ENCODE peak calls at places on chromosomes 13 and 19, in nine cellular contexts. B, F, M, D, P, A, Q, H and R are unnamed samples.

GRCh38 chr13:97192166-97192565 is 30.0 kb upstream of the MBNL2 start:
- DNase-seq in B (no peak), F (no peak), M (no peak), D (no peak), P (no peak), A (no peak), Q (no peak), H (no peak), R (no peak)

GRCh38 chr19:377801-378581 is 31.0 kb downstream of the C2CD4C start:
- DNase-seq in B (no peak), F (no peak), M (no peak), D (no peak), P (no peak), A (no peak), Q (no peak), H (no peak), R (no peak)

GRCh38 chr13:96141032-96141431 is 51.1 kb downstream of the HS6ST3 start:
- DNase-seq in B (no peak), F (peak), M (peak), D (no peak), P (no peak), A (no peak), Q (no peak), H (peak), R (no peak)

GRCh38 chr13:86933676-86934075 is 737.5 kb upstream of the SLITRK5 start:
- DNase-seq in B (no peak), F (no peak), M (no peak), D (no peak), P (no peak), A (no peak), Q (no peak), H (no peak), R (no peak)

GRCh38 chr13:85367887-85368286 is 431.3 kb downstream of the SLITRK6 start:
- DNase-seq in B (no peak), F (peak), M (peak), D (no peak), P (no peak), A (no peak), Q (no peak), H (peak), R (no peak)

GRCh38 chr13:67225252-67226159 is 4.6 kb downstream of the PCDH9 start:
- DNase-seq in B (no peak), F (no peak), M (no peak), D (no peak), P (no peak), A (no peak), Q (no peak), H (no peak), R (no peak)

GRCh38 chr13:21326155-21327030 is 132.7 kb downstream of the ZDHHC20 start:
- DNase-seq in B (no peak), F (peak), M (peak), D (no peak), P (no peak), A (peak), Q (no peak), H (peak), R (peak)

GRCh38 chr13:42405665-42406390 is 133.9 kb downstream of the AKAP11 start:
- DNase-seq in B (no peak), F (peak), M (peak), D (no peak), P (no peak), A (no peak), Q (no peak), H (peak), R (peak)

GRCh38 chr13:33870046-33870668 is 52.2 kb downstream of the RFC3 start:
- DNase-seq in B (no peak), F (no peak), M (no peak), D (no peak), P (no peak), A (no peak), Q (no peak), H (no peak), R (no peak)

GRCh38 chr13:91346848-91347211 is 657 bp upstream of the MIR17HG start:
- DNase-seq in B (no peak), F (peak), M (peak), D (no peak), P (no peak), A (no peak), Q (peak), H (no peak), R (no peak)

GRCh38 chr19:47274071-47274890 is at the start of gene INAFM1:
- DNase-seq in B (peak), F (peak), M (peak), D (peak), P (peak), A (peak), Q (peak), H (peak), R (peak)

GRCh38 chr13:32846020-32846451 is 170.2 kb upstream of the KL start:
- DNase-seq in B (no peak), F (no peak), M (no peak), D (no peak), P (no peak), A (no peak), Q (no peak), H (no peak), R (no peak)

GRCh38 chr19:4979211-4979807 is 10.4 kb downstream of the KDM4B start:
- DNase-seq in B (no peak), F (no peak), M (no peak), D (no peak), P (no peak), A (no peak), Q (no peak), H (no peak), R (no peak)

GRCh38 chr19:7926021-7926726 is at the start of gene CTXN1:
- DNase-seq in B (peak), F (peak), M (peak), D (no peak), P (peak), A (peak), Q (peak), H (no peak), R (peak)

GRCh38 chr19:10922638-10923014 is 5.8 kb downstream of the YIPF2 start:
- DNase-seq in B (no peak), F (no peak), M (no peak), D (no peak), P (no peak), A (no peak), Q (no peak), H (no peak), R (no peak)

GRCh38 chr19:39409207-39409885 is 2.7 kb downstream of the ZFP36 start:
- DNase-seq in B (peak), F (peak), M (no peak), D (peak), P (peak), A (peak), Q (peak), H (peak), R (peak)

GRCh38 chr19:1451916-1452801 is 2.2 kb downstream of the APC2 start:
- DNase-seq in B (no peak), F (no peak), M (no peak), D (no peak), P (no peak), A (no peak), Q (no peak), H (no peak), R (no peak)

GRCh38 chr13:91714726-91715334 is 316.4 kb downstream of the GPC5 start:
- DNase-seq in B (no peak), F (no peak), M (no peak), D (no peak), P (no peak), A (no peak), Q (no peak), H (no peak), R (no peak)

GRCh38 chr19:51799311-51799997 is 4.5 kb downstream of the FPR3 start:
- DNase-seq in B (peak), F (peak), M (peak), D (peak), P (peak), A (peak), Q (no peak), H (peak), R (peak)

GRCh38 chr19:35357867-35358573 is at the start of gene FFAR3:
- DNase-seq in B (peak), F (peak), M (peak), D (no peak), P (no peak), A (peak), Q (no peak), H (peak), R (no peak)

GRCh38 chr13:95571941-95572340 is 19.4 kb downstream of the CLDN10 start:
- DNase-seq in B (no peak), F (no peak), M (no peak), D (no peak), P (no peak), A (no peak), Q (no peak), H (no peak), R (no peak)

GRCh38 chr19:51735759-51736449 is 12.1 kb upstream of the HAS1 start:
- DNase-seq in B (peak), F (peak), M (peak), D (peak), P (peak), A (peak), Q (no peak), H (peak), R (no peak)

GRCh38 chr19:30073152-30074000 is 131.3 kb downstream of the URI1 start:
- DNase-seq in B (no peak), F (no peak), M (no peak), D (no peak), P (no peak), A (no peak), Q (no peak), H (no peak), R (no peak)

GRCh38 chr19:45161715-45162463 is 1.1 kb upstream of the NKPD1 start:
- DNase-seq in B (no peak), F (peak), M (peak), D (no peak), P (no peak), A (peak), Q (peak), H (peak), R (no peak)

GRCh38 chr19:47106819-47107200 is 6.8 kb downstream of the ZC3H4 start:
- DNase-seq in B (no peak), F (peak), M (peak), D (no peak), P (no peak), A (no peak), Q (no peak), H (peak), R (no peak)

GRCh38 chr13:20136781-20137703 is 23.8 kb downstream of the GJA3 start:
- DNase-seq in B (no peak), F (peak), M (no peak), D (no peak), P (no peak), A (peak), Q (peak), H (no peak), R (no peak)

GRCh38 chr19:42474743-42475142 is 32.0 kb upstream of the CXCL17 start:
- DNase-seq in B (no peak), F (no peak), M (no peak), D (no peak), P (no peak), A (no peak), Q (no peak), H (no peak), R (no peak)

GRCh38 chr13:92661406-92661805 is 565.2 kb upstream of the GPC6 start:
- DNase-seq in B (no peak), F (no peak), M (no peak), D (no peak), P (no peak), A (no peak), Q (no peak), H (no peak), R (no peak)

GRCh38 chr13:36915106-36915505 is 4.9 kb downstream of the SMAD9 start:
- DNase-seq in B (no peak), F (no peak), M (no peak), D (no peak), P (no peak), A (no peak), Q (no peak), H (no peak), R (no peak)

GRCh38 chr13:111554539-111555267 is 234.3 kb downstream of the TEX29 start:
- DNase-seq in B (no peak), F (no peak), M (no peak), D (no peak), P (no peak), A (no peak), Q (no peak), H (no peak), R (no peak)

GRCh38 chr13:87810920-87811344 is 139.8 kb downstream of the SLITRK5 start:
- DNase-seq in B (no peak), F (no peak), M (no peak), D (no peak), P (no peak), A (no peak), Q (no peak), H (no peak), R (no peak)

GRCh38 chr13:104837756-104838155 is 1697.7 kb downstream of the EFNB2 start:
- DNase-seq in B (no peak), F (peak), M (no peak), D (no peak), P (no peak), A (no peak), Q (no peak), H (no peak), R (no peak)

GRCh38 chr19:36215276-36216171 is 618 bp downstream of the ZNF146 start:
- DNase-seq in B (no peak), F (peak), M (peak), D (no peak), P (no peak), A (no peak), Q (no peak), H (peak), R (no peak)

GRCh38 chr13:113835461-113836274 is 28.2 kb downstream of the GAS6 start:
- DNase-seq in B (peak), F (peak), M (peak), D (no peak), P (no peak), A (no peak), Q (no peak), H (peak), R (no peak)

GRCh38 chr13:97339019-97339988 is 94.7 kb upstream of the RAP2A start:
- DNase-seq in B (peak), F (peak), M (peak), D (peak), P (no peak), A (peak), Q (no peak), H (peak), R (no peak)

GRCh38 chr19:7792286-7792685 is 29.2 kb downstream of the CLEC4M start:
- DNase-seq in B (no peak), F (peak), M (peak), D (no peak), P (no peak), A (no peak), Q (no peak), H (peak), R (no peak)

GRCh38 chr13:29496241-29496712 is 99.2 kb downstream of the SLC7A1 start:
- DNase-seq in B (peak), F (no peak), M (peak), D (no peak), P (no peak), A (peak), Q (no peak), H (no peak), R (peak)

DNA sequence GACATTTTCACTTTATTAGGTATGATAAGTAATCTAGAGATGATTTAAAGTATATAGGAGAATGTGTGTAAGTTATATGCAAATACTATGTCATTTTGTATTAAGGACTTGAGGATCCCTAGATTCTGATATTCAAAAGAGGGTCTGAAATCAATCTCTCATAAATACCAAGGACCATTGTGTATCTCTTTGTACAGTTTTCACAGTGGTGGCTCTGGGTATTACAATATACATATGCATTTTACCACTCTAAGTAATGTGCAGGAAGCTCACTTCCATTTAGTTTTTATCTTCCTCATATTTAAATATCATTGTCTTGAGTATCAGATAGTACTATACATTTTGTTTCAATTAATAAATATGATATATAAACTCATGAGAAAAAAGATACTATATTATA is 862.6 kb upstream of the PCDH20 start:
- DNase-seq in B (no peak), F (peak), M (no peak), D (no peak), P (no peak), A (no peak), Q (no peak), H (no peak), R (no peak)
- TF ChIP-seq CTCF in B (no peak), F (no peak), M (no peak), D (no peak), P (no peak), A (no peak), Q (peak), H (no peak), R (no peak)

DNA sequence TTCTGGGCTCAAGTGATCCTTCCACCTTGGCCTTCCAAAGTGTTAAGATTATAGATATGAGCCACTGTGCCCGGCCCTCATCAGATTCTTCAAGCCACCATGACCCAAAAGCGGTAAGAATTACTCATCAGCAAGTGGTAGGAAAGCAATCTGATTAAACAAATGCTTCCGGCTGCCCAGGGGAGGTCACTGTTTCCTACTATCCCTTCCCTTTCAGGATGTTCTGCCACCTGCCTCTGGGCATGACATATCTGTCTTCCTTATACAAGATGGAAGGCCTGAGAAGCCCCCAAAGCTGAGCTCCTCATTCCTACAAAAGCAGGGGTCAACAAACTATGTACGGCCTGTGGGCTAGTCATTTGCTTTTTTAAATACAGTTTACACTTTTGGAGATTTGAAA is 6.9 kb downstream of the ABHD8 start:
- DNase-seq in B (no peak), F (peak), M (no peak), D (no peak), P (no peak), A (no peak), Q (no peak), H (peak), R (peak)
- TF ChIP-seq CTCF in B (no peak), F (peak), M (no peak), D (no peak), P (no peak), A (no peak), Q (no peak), H (peak), R (peak)

GRCh38 chr13:101155920-101156319 is 260.4 kb downstream of the NALCN start:
- DNase-seq in B (no peak), F (peak), M (no peak), D (no peak), P (no peak), A (no peak), Q (no peak), H (no peak), R (peak)
- TF ChIP-seq CTCF in B (peak), F (peak), M (peak), D (peak), P (no peak), A (no peak), Q (peak), H (peak), R (peak)

GRCh38 chr19:49808762-49809154 is 4.3 kb downstream of the FUZ start:
- DNase-seq in B (peak), F (peak), M (peak), D (peak), P (peak), A (peak), Q (peak), H (peak), R (peak)
- TF ChIP-seq CTCF in B (no peak), F (no peak), M (no peak), D (no peak), P (no peak), A (no peak), Q (no peak), H (no peak), R (no peak)

DNA sequence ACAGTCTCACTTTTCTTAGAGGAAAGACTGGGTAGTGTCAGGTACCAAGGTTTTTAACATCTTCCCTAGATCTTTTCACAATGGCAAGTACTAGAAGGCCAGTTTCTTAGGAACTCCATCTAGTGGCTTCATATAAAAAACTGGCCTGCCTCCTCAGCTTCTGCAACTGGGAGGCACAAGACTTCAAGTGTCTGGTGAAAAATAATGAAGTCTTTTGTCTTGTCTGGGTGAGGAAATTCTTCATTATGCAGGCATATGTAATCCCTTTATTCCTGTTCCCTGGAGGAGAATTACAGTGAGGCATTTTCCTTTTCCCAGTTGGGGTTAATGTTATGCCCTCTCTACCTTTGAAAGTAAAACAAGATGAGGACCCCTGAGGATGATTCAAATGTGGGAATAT is 300.5 kb downstream of the NALCN start:
- DNase-seq in B (no peak), F (peak), M (peak), D (no peak), P (no peak), A (no peak), Q (no peak), H (no peak), R (no peak)
- TF ChIP-seq CTCF in B (no peak), F (peak), M (peak), D (no peak), P (no peak), A (no peak), Q (no peak), H (peak), R (no peak)

DNA sequence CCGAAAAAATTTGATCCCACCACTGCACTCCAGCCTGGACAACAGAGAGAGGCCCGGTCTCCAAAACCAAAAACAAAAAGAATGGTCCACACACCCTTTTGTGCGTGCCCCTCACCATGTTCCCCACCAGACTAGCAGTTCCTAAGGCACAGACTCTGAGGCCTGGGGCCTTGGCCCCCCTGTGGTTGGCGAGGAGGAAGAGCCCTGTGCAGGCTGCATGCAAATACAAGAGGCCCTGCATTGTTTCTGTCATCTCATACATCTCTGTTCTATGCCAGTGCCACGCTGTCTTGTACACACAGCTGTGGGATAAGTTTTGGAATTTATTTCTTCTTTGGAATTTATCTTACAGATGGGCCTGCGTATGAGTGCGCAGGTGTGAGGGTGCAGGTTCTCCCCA is 4.7 kb upstream of the YJEFN3 start:
- DNase-seq in B (no peak), F (no peak), M (no peak), D (no peak), P (no peak), A (no peak), Q (no peak), H (no peak), R (no peak)
- TF ChIP-seq CTCF in B (no peak), F (no peak), M (no peak), D (no peak), P (no peak), A (no peak), Q (no peak), H (no peak), R (no peak)

GRCh38 chr13:79340490-79340889 is 65.6 kb downstream of the RBM26 start:
- DNase-seq in B (no peak), F (peak), M (no peak), D (no peak), P (no peak), A (no peak), Q (no peak), H (no peak), R (no peak)
- TF ChIP-seq CTCF in B (no peak), F (no peak), M (no peak), D (no peak), P (no peak), A (no peak), Q (peak), H (no peak), R (no peak)

GRCh38 chr13:109256866-109257760 is 529.3 kb downstream of the IRS2 start:
- DNase-seq in B (no peak), F (peak), M (peak), D (no peak), P (no peak), A (no peak), Q (no peak), H (peak), R (peak)
- TF ChIP-seq CTCF in B (no peak), F (no peak), M (no peak), D (no peak), P (no peak), A (no peak), Q (no peak), H (no peak), R (no peak)